ENCODE peak calls at places on chromosome 2, in ten cellular contexts. B is mammary epithelial cell, O is AG09309, U is neural crest cell, K is stomach, F is lower leg skin, S is heart left ventricle, V is MCF 10A, T is endothelial cell, G is NB4. W is an unnamed sample.

GRCh38 chr2:27715318-27716165 is 51.9 kb downstream of the SLC4A1AP start:
- DNase-seq in B (no peak), O (no peak), U (no peak), K (no peak), F (peak; percentile 86), S (peak; percentile 84), V (no peak), T (peak; percentile 44), G (peak; percentile 71), W (peak; percentile 52)

GRCh38 chr2:8678731-8679566 is 2.9 kb upstream of the ID2 start:
- DNase-seq in B (peak; percentile 82), O (peak; percentile 77), U (peak; percentile 75), K (peak; percentile 95), F (peak; percentile 98), S (peak; percentile 97), V (peak; percentile 88), T (peak; percentile 93), G (peak; percentile 87), W (peak; percentile 90)

GRCh38 chr2:166044853-166045483 is 82.9 kb downstream of the SCN1A start:
- DNase-seq in B (no peak), O (no peak), U (no peak), K (no peak), F (no peak), S (no peak), V (no peak), T (no peak), G (no peak), W (no peak)

GRCh38 chr2:232146294-232146693 is 184.8 kb downstream of the DIS3L2 start:
- DNase-seq in B (no peak), O (no peak), U (no peak), K (no peak), F (no peak), S (no peak), V (no peak), T (no peak), G (no peak), W (no peak)

GRCh38 chr2:241818943-241819270 is 9.9 kb downstream of the NEU4 start:
- DNase-seq in B (no peak), O (no peak), U (no peak), K (peak; percentile 19), F (peak; percentile 70), S (no peak), V (no peak), T (no peak), G (peak; percentile 1), W (no peak)

GRCh38 chr2:226115832-226116200 is 683.8 kb downstream of the IRS1 start:
- DNase-seq in B (no peak), O (no peak), U (no peak), K (no peak), F (no peak), S (no peak), V (no peak), T (no peak), G (no peak), W (peak; percentile 70)

GRCh38 chr2:80299672-80300071 is 4.9 kb downstream of the LRRTM1 start:
- DNase-seq in B (no peak), O (no peak), U (no peak), K (no peak), F (no peak), S (no peak), V (no peak), T (no peak), G (no peak), W (no peak)

GRCh38 chr2:240601831-240602160 is 15.3 kb downstream of the CAPN10 start:
- DNase-seq in B (no peak), O (no peak), U (no peak), K (no peak), F (peak; percentile 65), S (peak; percentile 13), V (no peak), T (no peak), G (no peak), W (no peak)

GRCh38 chr2:46268196-46268595 is 29.0 kb upstream of the EPAS1 start:
- DNase-seq in B (no peak), O (no peak), U (no peak), K (no peak), F (no peak), S (no peak), V (no peak), T (no peak), G (peak; percentile 59), W (peak; percentile 54)

GRCh38 chr2:17257194-17257909 is 260.9 kb downstream of the RAD51AP2 start:
- DNase-seq in B (peak; percentile 39), O (peak; percentile 32), U (no peak), K (no peak), F (no peak), S (no peak), V (peak; percentile 40), T (no peak), G (no peak), W (peak; percentile 7)

GRCh38 chr2:144320491-144320890 is 199.4 kb downstream of the ZEB2 start:
- DNase-seq in B (peak; percentile 65), O (peak; percentile 11), U (no peak), K (no peak), F (no peak), S (no peak), V (peak; percentile 69), T (no peak), G (peak; percentile 47), W (peak; percentile 25)

GRCh38 chr2:37993135-37993534 is 68.0 kb downstream of the RMDN2 start:
- DNase-seq in B (no peak), O (no peak), U (no peak), K (no peak), F (no peak), S (no peak), V (peak; percentile 18), T (no peak), G (peak; percentile 19), W (peak; percentile 37)

GRCh38 chr2:219029829-219030165 is 11.5 kb downstream of the CFAP65 start:
- DNase-seq in B (peak; percentile 43), O (peak; percentile 11), U (peak; percentile 72), K (peak; percentile 90), F (peak; percentile 96), S (peak; percentile 77), V (peak; percentile 80), T (peak; percentile 88), G (peak; percentile 81), W (peak; percentile 74)

GRCh38 chr2:63661076-63661475 is 72.3 kb downstream of the MDH1 start:
- DNase-seq in B (peak; percentile 67), O (peak; percentile 99), U (no peak), K (no peak), F (no peak), S (no peak), V (peak; percentile 33), T (no peak), G (no peak), W (peak; percentile 99)

GRCh38 chr2:129695496-129695895 is 284.0 kb upstream of the RAB6C start:
- DNase-seq in B (no peak), O (no peak), U (no peak), K (no peak), F (no peak), S (no peak), V (no peak), T (no peak), G (no peak), W (no peak)

GRCh38 chr2:172970660-172971059 is 105.0 kb upstream of the MAP3K20 start:
- DNase-seq in B (peak; percentile 39), O (no peak), U (no peak), K (no peak), F (no peak), S (no peak), V (no peak), T (no peak), G (no peak), W (no peak)

GRCh38 chr2:222300725-222301295 is 2.0 kb upstream of the PAX3 start:
- DNase-seq in B (no peak), O (no peak), U (peak; percentile 36), K (no peak), F (peak; percentile 85), S (no peak), V (no peak), T (no peak), G (no peak), W (no peak)

GRCh38 chr2:7015007-7015950 is 98.1 kb downstream of the RNF144A start:
- DNase-seq in B (no peak), O (no peak), U (no peak), K (no peak), F (no peak), S (no peak), V (no peak), T (no peak), G (peak; percentile 40), W (no peak)

GRCh38 chr2:226429476-226429875 is 370.1 kb downstream of the IRS1 start:
- DNase-seq in B (no peak), O (no peak), U (no peak), K (no peak), F (no peak), S (no peak), V (no peak), T (no peak), G (no peak), W (no peak)

GRCh38 chr2:207867075-207867474 is 97.4 kb upstream of the FZD5 start:
- DNase-seq in B (no peak), O (no peak), U (no peak), K (no peak), F (no peak), S (no peak), V (no peak), T (no peak), G (no peak), W (no peak)

GRCh38 chr2:219622472-219622871 is 5.0 kb upstream of the SLC4A3 start:
- DNase-seq in B (no peak), O (no peak), U (no peak), K (no peak), F (no peak), S (no peak), V (no peak), T (no peak), G (no peak), W (no peak)

GRCh38 chr2:19377717-19378116 is 19.3 kb upstream of the OSR1 start:
- DNase-seq in B (no peak), O (no peak), U (no peak), K (no peak), F (no peak), S (no peak), V (no peak), T (no peak), G (no peak), W (no peak)
- TF ChIP-seq CTCF in B (no peak), O (no peak), U (no peak), K (no peak), F (no peak), S (no peak), V (no peak), T (no peak), G (peak; percentile 25), W (peak; percentile 29)

GRCh38 chr2:55961318-55961911 is 37.8 kb upstream of the EFEMP1 start:
- DNase-seq in B (peak; percentile 55), O (peak; percentile 33), U (no peak), K (no peak), F (no peak), S (no peak), V (peak; percentile 74), T (no peak), G (peak; percentile 44), W (peak; percentile 67)
- TF ChIP-seq CTCF in B (peak; percentile 54), O (peak; percentile 71), U (peak; percentile 78), K (no peak), F (no peak), S (peak; percentile 51), V (peak; percentile 43), T (peak; percentile 72), G (peak; percentile 57), W (peak; percentile 64)

GRCh38 chr2:162143969-162144368 is 8.1 kb downstream of the GCG start:
- DNase-seq in B (no peak), O (no peak), U (no peak), K (no peak), F (no peak), S (no peak), V (no peak), T (no peak), G (no peak), W (no peak)
- TF ChIP-seq CTCF in B (no peak), O (no peak), U (no peak), K (no peak), F (no peak), S (no peak), V (no peak), T (no peak), G (peak; percentile 3), W (peak; percentile 17)

GRCh38 chr2:223560704-223561435 is 41.3 kb downstream of the SCG2 start:
- DNase-seq in B (peak; percentile 71), O (no peak), U (no peak), K (no peak), F (no peak), S (no peak), V (peak; percentile 43), T (no peak), G (no peak), W (peak; percentile 38)
- TF ChIP-seq CTCF in B (peak; percentile 4), O (no peak), U (no peak), K (no peak), F (no peak), S (no peak), V (no peak), T (no peak), G (no peak), W (peak; percentile 8)